ENCODE peak calls at places on chromosomes 6 and 20, in six cellular contexts. One of them, this sample, is unnamed.

GRCh38 chr6:106513813-106514212 is 115.5 kb downstream of the RTN4IP1 start:
- DNase-seq in transverse colon: no peak
- DNase-seq in NCI-H1694: peak; percentile 6
- DNase-seq in HT1080: no peak
- DNase-seq in EL: peak; percentile 52
- DNase-seq in T-helper 2 cell: no peak
- DNase-seq in this sample: peak; percentile 59

GRCh38 chr20:45095753-45096371 is 5.1 kb downstream of the KCNS1 start:
- DNase-seq in EL: peak; percentile 75
- DNase-seq in HT1080: peak; percentile 45
- DNase-seq in NCI-H1694: peak; percentile 29
- DNase-seq in transverse colon: peak; percentile 58
- DNase-seq in T-helper 2 cell: peak; percentile 22
- DNase-seq in this sample: peak; percentile 61

GRCh38 chr20:47206962-47207641 is 149.4 kb downstream of the ZMYND8 start:
- DNase-seq in transverse colon: no peak
- DNase-seq in HT1080: no peak
- DNase-seq in EL: no peak
- DNase-seq in T-helper 2 cell: no peak
- DNase-seq in NCI-H1694: no peak
- DNase-seq in this sample: no peak

GRCh38 chr6:27478706-27479318 is 5.9 kb upstream of the ZNF184 start:
- DNase-seq in HT1080: peak; percentile 91
- DNase-seq in EL: peak; percentile 92
- DNase-seq in transverse colon: peak; percentile 92
- DNase-seq in T-helper 2 cell: peak; percentile 77
- DNase-seq in NCI-H1694: peak; percentile 79
- DNase-seq in this sample: peak; percentile 92

GRCh38 chr6:135438907-135439535 is 58.5 kb downstream of the AHI1 start:
- DNase-seq in NCI-H1694: peak; percentile 21
- DNase-seq in transverse colon: no peak
- DNase-seq in EL: peak; percentile 49
- DNase-seq in T-helper 2 cell: no peak
- DNase-seq in HT1080: peak; percentile 49
- DNase-seq in this sample: no peak

GRCh38 chr6:22236626-22237414 is 60.0 kb downstream of the PRL start:
- DNase-seq in HT1080: peak; percentile 96
- DNase-seq in NCI-H1694: no peak
- DNase-seq in EL: peak; percentile 91
- DNase-seq in transverse colon: no peak
- DNase-seq in T-helper 2 cell: no peak
- DNase-seq in this sample: peak; percentile 96

GRCh38 chr6:119160911-119161310 is 82.4 kb upstream of the FAM184A start:
- DNase-seq in NCI-H1694: no peak
- DNase-seq in transverse colon: no peak
- DNase-seq in EL: no peak
- DNase-seq in HT1080: no peak
- DNase-seq in T-helper 2 cell: no peak
- DNase-seq in this sample: no peak

GRCh38 chr6:116419069-116419468 is 42.1 kb upstream of the CALHM6 start:
- DNase-seq in EL: peak; percentile 54
- DNase-seq in HT1080: peak; percentile 59
- DNase-seq in T-helper 2 cell: no peak
- DNase-seq in NCI-H1694: no peak
- DNase-seq in transverse colon: no peak
- DNase-seq in this sample: peak; percentile 54

GRCh38 chr6:24935753-24936152 is at the start of gene RIPOR2:
- DNase-seq in transverse colon: peak; percentile 47
- DNase-seq in EL: no peak
- DNase-seq in NCI-H1694: no peak
- DNase-seq in HT1080: no peak
- DNase-seq in T-helper 2 cell: peak; percentile 30
- DNase-seq in this sample: no peak

GRCh38 chr20:45405566-45406259 is 2.4 kb upstream of the DBNDD2 start:
- DNase-seq in T-helper 2 cell: no peak
- DNase-seq in transverse colon: peak; percentile 66
- DNase-seq in HT1080: no peak
- DNase-seq in EL: peak; percentile 55
- DNase-seq in NCI-H1694: no peak
- DNase-seq in this sample: no peak

GRCh38 chr20:16699287-16699686 is 30.5 kb upstream of the SNRPB2 start:
- DNase-seq in EL: no peak
- DNase-seq in T-helper 2 cell: no peak
- DNase-seq in HT1080: no peak
- DNase-seq in transverse colon: no peak
- DNase-seq in NCI-H1694: no peak
- DNase-seq in this sample: no peak

GRCh38 chr20:60928341-60928740 is 323.7 kb upstream of the CDH4 start:
- DNase-seq in HT1080: no peak
- DNase-seq in EL: no peak
- DNase-seq in NCI-H1694: no peak
- DNase-seq in T-helper 2 cell: no peak
- DNase-seq in transverse colon: no peak
- DNase-seq in this sample: no peak

GRCh38 chr6:96002576-96002910 is 13.2 kb upstream of the FUT9 start:
- DNase-seq in T-helper 2 cell: no peak
- DNase-seq in EL: no peak
- DNase-seq in HT1080: no peak
- DNase-seq in transverse colon: no peak
- DNase-seq in NCI-H1694: no peak
- DNase-seq in this sample: no peak

GRCh38 chr20:51503376-51503775 is 39.1 kb downstream of the NFATC2 start:
- DNase-seq in NCI-H1694: no peak
- DNase-seq in HT1080: no peak
- DNase-seq in T-helper 2 cell: no peak
- DNase-seq in transverse colon: no peak
- DNase-seq in EL: no peak
- DNase-seq in this sample: no peak